ENCODE peak calls at places on chromosomes 5 and 9, in nine cellular contexts. U is NCI-H345; K is stimulated activated CD8-positive, alpha-beta memory T cell treated with anti-CD3 and anti-CD28 coated beads, Interleukin-12 subunit alpha, Interleukin-12 subunit beta, amount 100 ng/mL, for 1 hour; G is RKO; X is AG04450; Z is GM23248; W is dorsolateral prefrontal cortex; N is Caco-2; P is neuronal stem cell. S is an unnamed sample.

GRCh38 chr5:82365744-82366228 is 87.6 kb upstream of the RPS23 start:
- DNase-seq in X (no peak), K (no peak), Z (peak), W (no peak), U (no peak), G (peak), P (no peak), N (no peak), S (no peak)

GRCh38 chr5:23014251-23014650 is 161.1 kb upstream of the CDH12 start:
- DNase-seq in P (no peak), W (no peak), G (no peak), U (peak), K (no peak), X (no peak), N (no peak), Z (no peak), S (no peak)

GRCh38 chr5:167950126-167950721 is 341.2 kb upstream of the WWC1 start:
- DNase-seq in X (no peak), W (no peak), K (no peak), U (no peak), P (no peak), N (no peak), Z (peak), G (no peak), S (no peak)

GRCh38 chr5:141050622-141051525 is at the start of gene PCDHB1:
- DNase-seq in X (no peak), U (peak), N (no peak), W (no peak), G (no peak), P (peak), Z (no peak), K (no peak), S (no peak)

GRCh38 chr9:15977438-15977837 is 424.6 kb downstream of the CCDC171 start:
- DNase-seq in X (no peak), G (no peak), P (no peak), Z (no peak), N (no peak), U (no peak), K (no peak), W (no peak), S (no peak)

GRCh38 chr9:112074250-112075008 is 100.7 kb downstream of the SUSD1 start:
- DNase-seq in G (peak), Z (peak), U (peak), N (peak), K (peak), P (peak), X (peak), W (peak), S (peak)

GRCh38 chr9:129317179-129318011 is 139.3 kb upstream of the IER5L start:
- DNase-seq in X (no peak), G (peak), Z (peak), N (peak), P (no peak), W (peak), K (no peak), U (no peak), S (no peak)

GRCh38 chr9:33867747-33868429 is 50.9 kb downstream of the UBE2R2 start:
- DNase-seq in P (no peak), W (no peak), N (no peak), Z (peak), X (no peak), U (no peak), K (no peak), G (no peak), S (no peak)

GRCh38 chr9:7439355-7439978 is 360.1 kb downstream of the DMAC1 start:
- DNase-seq in Z (peak), K (no peak), N (no peak), X (peak), U (no peak), G (no peak), W (no peak), P (no peak), S (no peak)

GRCh38 chr5:93163010-93163663 is 417.9 kb downstream of the NR2F1-AS1 start:
- DNase-seq in N (no peak), W (no peak), K (no peak), Z (peak), G (peak), X (peak), P (no peak), U (no peak), S (no peak)

GRCh38 chr5:163908253-163908652 is 402.8 kb downstream of the MAT2B start:
- DNase-seq in X (no peak), G (no peak), U (no peak), N (no peak), Z (no peak), W (no peak), K (no peak), P (no peak), S (no peak)

GRCh38 chr9:76354221-76354620 is 40.0 kb downstream of the RFK start:
- DNase-seq in G (no peak), U (no peak), P (no peak), Z (no peak), W (no peak), N (no peak), K (no peak), X (no peak), S (no peak)

GRCh38 chr5:126811515-126812198 is 34.7 kb downstream of the LMNB1 start:
- DNase-seq in P (no peak), G (peak), K (no peak), U (no peak), Z (peak), X (no peak), N (no peak), W (no peak), S (peak)

GRCh38 chr5:55276771-55277170 is 30.7 kb downstream of the DHX29 start:
- DNase-seq in Z (peak), K (no peak), W (no peak), G (peak), P (no peak), X (no peak), U (no peak), N (no peak), S (no peak)

GRCh38 chr5:112420111-112420864 is 1.2 kb upstream of the EPB41L4A start:
- DNase-seq in Z (peak), G (no peak), X (no peak), N (peak), U (peak), P (peak), K (no peak), W (peak), S (no peak)

GRCh38 chr9:99895510-99895909 is 10.9 kb upstream of the STX17 start:
- DNase-seq in G (no peak), Z (no peak), U (no peak), P (no peak), X (no peak), W (no peak), N (no peak), K (no peak), S (no peak)

GRCh38 chr9:128215491-128216404 is 12.6 kb downstream of the DNM1 start:
- DNase-seq in P (no peak), U (no peak), N (no peak), Z (peak), G (no peak), X (peak), W (no peak), K (no peak), S (no peak)

GRCh38 chr5:174533127-174533453 is 191.3 kb upstream of the MSX2 start:
- DNase-seq in P (no peak), X (no peak), W (no peak), G (no peak), K (no peak), Z (no peak), N (no peak), U (no peak), S (no peak)

GRCh38 chr9:113343732-113344231 is 3.7 kb upstream of the WDR31 start:
- DNase-seq in N (no peak), K (no peak), U (peak), Z (peak), W (peak), P (no peak), X (no peak), G (peak), S (peak)

GRCh38 chr5:1172670-1173404 is 28.6 kb upstream of the SLC6A19 start:
- DNase-seq in N (no peak), P (no peak), X (no peak), W (no peak), U (no peak), G (peak), Z (peak), K (no peak), S (peak)

GRCh38 chr9:8899541-8899940 is 1100.0 kb upstream of the DMAC1 start:
- DNase-seq in W (no peak), X (no peak), Z (no peak), N (no peak), U (no peak), P (no peak), K (no peak), G (no peak), S (no peak)

GRCh38 chr5:146447734-146448380 is 724 bp downstream of the TCERG1 start:
- DNase-seq in K (no peak), G (peak), U (peak), Z (peak), P (no peak), W (no peak), X (no peak), N (no peak), S (peak)

GRCh38 chr5:38555354-38556114 is 912 bp downstream of the LIFR start:
- DNase-seq in W (no peak), X (no peak), N (no peak), G (no peak), Z (peak), P (no peak), K (no peak), U (no peak), S (no peak)

GRCh38 chr5:62538017-62538942 is 40.3 kb upstream of the LRRC70 start:
- DNase-seq in Z (peak), G (peak), K (no peak), U (no peak), X (peak), N (peak), W (no peak), P (no peak), S (no peak)

GRCh38 chr5:139391570-139392323 is 2.0 kb upstream of the MZB1 start:
- DNase-seq in K (no peak), G (peak), N (no peak), P (no peak), U (no peak), Z (peak), X (no peak), W (no peak), S (no peak)

GRCh38 chr5:78835176-78835575 is 149.9 kb downstream of the ARSB start:
- DNase-seq in N (no peak), P (no peak), G (no peak), X (no peak), Z (no peak), K (no peak), U (no peak), W (no peak), S (no peak)

GRCh38 chr5:51398875-51399635 is 15.8 kb downstream of the ISL1 start:
- DNase-seq in P (peak), Z (no peak), X (no peak), N (no peak), U (no peak), K (no peak), G (no peak), W (no peak), S (no peak)

GRCh38 chr9:98708933-98709911 is at the start of gene GABBR2:
- DNase-seq in N (no peak), P (no peak), U (peak), Z (peak), G (no peak), K (no peak), W (no peak), X (no peak), S (no peak)

GRCh38 chr5:141604318-141604717 is 14.5 kb downstream of the DIAPH1 start:
- DNase-seq in K (no peak), X (peak), P (no peak), W (no peak), Z (peak), U (no peak), G (peak), N (peak), S (no peak)

GRCh38 chr9:36542355-36542754 is 30.3 kb upstream of the MELK start:
- DNase-seq in U (no peak), G (no peak), P (no peak), X (no peak), N (no peak), W (no peak), K (no peak), Z (no peak), S (no peak)

S was measured in CD4-positive, CD25-positive, alpha-beta regulatory T cell.